ENCODE peak calls at places on chromosomes 16 and 17, in five cellular contexts. One of them, this sample, is unnamed.

GRCh38 chr16:22250522-22250921 is 44.4 kb downstream of the EEF2K start:
- DNase-seq in GM12878: no peak
- DNase-seq in HCT116: no peak
- DNase-seq in A549: no peak
- DNase-seq in GM23338: no peak
- DNase-seq in this sample: no peak

GRCh38 chr17:19447085-19447583 is 36.1 kb downstream of the RNF112 start:
- DNase-seq in GM12878: peak
- DNase-seq in HCT116: peak
- DNase-seq in A549: peak
- DNase-seq in GM23338: peak
- DNase-seq in this sample: peak

GRCh38 chr17:51725185-51725584 is 433.3 kb downstream of the CA10 start:
- DNase-seq in GM12878: no peak
- DNase-seq in HCT116: no peak
- DNase-seq in A549: no peak
- DNase-seq in GM23338: no peak
- DNase-seq in this sample: no peak

GRCh38 chr16:28192811-28193529 is 18.8 kb downstream of the XPO6 start:
- DNase-seq in GM12878: no peak
- DNase-seq in HCT116: no peak
- DNase-seq in A549: no peak
- DNase-seq in GM23338: no peak
- DNase-seq in this sample: peak

GRCh38 chr17:29133146-29133713 is 47.0 kb downstream of the MYO18A start:
- DNase-seq in GM12878: no peak
- DNase-seq in HCT116: no peak
- DNase-seq in A549: peak
- DNase-seq in GM23338: peak
- DNase-seq in this sample: no peak

GRCh38 chr17:56988901-56989572 is 11.1 kb downstream of the SCPEP1 start:
- DNase-seq in GM12878: no peak
- DNase-seq in HCT116: no peak
- DNase-seq in A549: no peak
- DNase-seq in GM23338: no peak
- DNase-seq in this sample: no peak

GRCh38 chr17:2904135-2904534 is 107.9 kb downstream of the RAP1GAP2 start:
- DNase-seq in GM12878: no peak
- DNase-seq in HCT116: no peak
- DNase-seq in A549: no peak
- DNase-seq in GM23338: peak
- DNase-seq in this sample: no peak

GRCh38 chr17:49928126-49928800 is 40.7 kb upstream of the DLX4 start:
- DNase-seq in GM12878: no peak
- DNase-seq in HCT116: no peak
- DNase-seq in A549: no peak
- DNase-seq in GM23338: no peak
- DNase-seq in this sample: no peak

GRCh38 chr16:47958726-47959125 is 197.1 kb downstream of the ABCC12 start:
- DNase-seq in GM12878: no peak
- DNase-seq in HCT116: no peak
- DNase-seq in A549: no peak
- DNase-seq in GM23338: no peak
- DNase-seq in this sample: no peak

GRCh38 chr16:79598341-79599181 is 2.0 kb downstream of the MAF start:
- DNase-seq in GM12878: no peak
- DNase-seq in HCT116: no peak
- DNase-seq in A549: peak
- DNase-seq in GM23338: peak
- DNase-seq in this sample: no peak

GRCh38 chr17:72193395-72194106 is 72.7 kb downstream of the SOX9 start:
- DNase-seq in GM12878: no peak
- DNase-seq in HCT116: no peak
- DNase-seq in A549: no peak
- DNase-seq in GM23338: no peak
- DNase-seq in this sample: no peak

GRCh38 chr17:14095630-14096029 is 26.3 kb downstream of the COX10 start:
- DNase-seq in GM12878: no peak
- DNase-seq in HCT116: no peak
- DNase-seq in A549: no peak
- DNase-seq in GM23338: no peak
- DNase-seq in this sample: no peak

GRCh38 chr16:3028716-3029319 is 5.0 kb downstream of the THOC6 start:
- DNase-seq in GM12878: no peak
- DNase-seq in HCT116: no peak
- DNase-seq in A549: no peak
- DNase-seq in GM23338: peak
- DNase-seq in this sample: no peak

GRCh38 chr17:68777243-68777855 is 176.2 kb upstream of the FAM20A start:
- DNase-seq in GM12878: no peak
- DNase-seq in HCT116: peak
- DNase-seq in A549: peak
- DNase-seq in GM23338: peak
- DNase-seq in this sample: no peak

GRCh38 chr16:47815655-47816054 is 340.1 kb downstream of the ABCC12 start:
- DNase-seq in GM12878: no peak
- DNase-seq in HCT116: no peak
- DNase-seq in A549: no peak
- DNase-seq in GM23338: no peak
- DNase-seq in this sample: no peak

GRCh38 chr17:11969565-11969964 is 27.7 kb downstream of the ZNF18 start:
- DNase-seq in GM12878: no peak
- DNase-seq in HCT116: no peak
- DNase-seq in A549: no peak
- DNase-seq in GM23338: no peak
- DNase-seq in this sample: no peak

GRCh38 chr16:17328971-17329370 is 141.8 kb downstream of the XYLT1 start:
- DNase-seq in GM12878: no peak
- DNase-seq in HCT116: no peak
- DNase-seq in A549: no peak
- DNase-seq in GM23338: no peak
- DNase-seq in this sample: no peak

GRCh38 chr17:44587339-44587738 is 30.1 kb downstream of the FZD2 start:
- DNase-seq in GM12878: no peak
- DNase-seq in HCT116: peak
- DNase-seq in A549: peak
- DNase-seq in GM23338: no peak
- DNase-seq in this sample: no peak

GRCh38 chr16:3458278-3458851 is 14.9 kb downstream of the NAA60 start:
- DNase-seq in GM12878: no peak
- DNase-seq in HCT116: no peak
- DNase-seq in A549: no peak
- DNase-seq in GM23338: peak
- DNase-seq in this sample: no peak

GRCh38 chr17:79646721-79647455 is 36.0 kb upstream of the RBFOX3 start:
- DNase-seq in GM12878: no peak
- DNase-seq in HCT116: no peak
- DNase-seq in A549: no peak
- DNase-seq in GM23338: no peak
- DNase-seq in this sample: no peak

GRCh38 chr16:77271532-77272426 is 72.6 kb downstream of the SYCE1L start:
- DNase-seq in GM12878: no peak
- DNase-seq in HCT116: no peak
- DNase-seq in A549: no peak
- DNase-seq in GM23338: no peak
- DNase-seq in this sample: no peak

GRCh38 chr17:5473906-5474305 is 5.1 kb upstream of the DHX33 start:
- DNase-seq in GM12878: no peak
- DNase-seq in HCT116: no peak
- DNase-seq in A549: no peak
- DNase-seq in GM23338: no peak
- DNase-seq in this sample: no peak

GRCh38 chr17:64061157-64061898 is 40.9 kb upstream of the ICAM2 start:
- DNase-seq in GM12878: peak
- DNase-seq in HCT116: no peak
- DNase-seq in A549: no peak
- DNase-seq in GM23338: no peak
- DNase-seq in this sample: no peak

GRCh38 chr17:63512896-63513644 is 10.1 kb upstream of the KCNH6 start:
- DNase-seq in GM12878: no peak
- DNase-seq in HCT116: no peak
- DNase-seq in A549: no peak
- DNase-seq in GM23338: no peak
- DNase-seq in this sample: no peak

GRCh38 chr16:70805787-70806186 is 4.8 kb upstream of the VAC14 start:
- DNase-seq in GM12878: no peak
- DNase-seq in HCT116: no peak
- DNase-seq in A549: no peak
- DNase-seq in GM23338: no peak
- DNase-seq in this sample: no peak

GRCh38 chr17:82561429-82562035 is 42.0 kb downstream of the FOXK2 start:
- DNase-seq in GM12878: no peak
- DNase-seq in HCT116: no peak
- DNase-seq in A549: no peak
- DNase-seq in GM23338: peak
- DNase-seq in this sample: no peak

GRCh38 chr16:54055191-54055590 is 231.4 kb downstream of the IRX3 start:
- DNase-seq in GM12878: no peak
- DNase-seq in HCT116: no peak
- DNase-seq in A549: no peak
- DNase-seq in GM23338: no peak
- DNase-seq in this sample: no peak

GRCh38 chr16:24508614-24509013 is 30.8 kb upstream of the RBBP6 start:
- DNase-seq in GM12878: no peak
- DNase-seq in HCT116: no peak
- DNase-seq in A549: no peak
- DNase-seq in GM23338: no peak
- DNase-seq in this sample: no peak

GRCh38 chr17:35738519-35739133 is 7.2 kb downstream of the RASL10B start:
- DNase-seq in GM12878: no peak
- DNase-seq in HCT116: no peak
- DNase-seq in A549: no peak
- DNase-seq in GM23338: no peak
- DNase-seq in this sample: no peak

GRCh38 chr17:72280881-72281280 is 160.1 kb downstream of the SOX9 start:
- DNase-seq in GM12878: no peak
- DNase-seq in HCT116: no peak
- DNase-seq in A549: no peak
- DNase-seq in GM23338: no peak
- DNase-seq in this sample: no peak

GRCh38 chr17:46795379-46795952 is 23.0 kb downstream of the WNT3 start:
- DNase-seq in GM12878: no peak
- DNase-seq in HCT116: peak
- DNase-seq in A549: peak
- DNase-seq in GM23338: no peak
- DNase-seq in this sample: no peak

DNA sequence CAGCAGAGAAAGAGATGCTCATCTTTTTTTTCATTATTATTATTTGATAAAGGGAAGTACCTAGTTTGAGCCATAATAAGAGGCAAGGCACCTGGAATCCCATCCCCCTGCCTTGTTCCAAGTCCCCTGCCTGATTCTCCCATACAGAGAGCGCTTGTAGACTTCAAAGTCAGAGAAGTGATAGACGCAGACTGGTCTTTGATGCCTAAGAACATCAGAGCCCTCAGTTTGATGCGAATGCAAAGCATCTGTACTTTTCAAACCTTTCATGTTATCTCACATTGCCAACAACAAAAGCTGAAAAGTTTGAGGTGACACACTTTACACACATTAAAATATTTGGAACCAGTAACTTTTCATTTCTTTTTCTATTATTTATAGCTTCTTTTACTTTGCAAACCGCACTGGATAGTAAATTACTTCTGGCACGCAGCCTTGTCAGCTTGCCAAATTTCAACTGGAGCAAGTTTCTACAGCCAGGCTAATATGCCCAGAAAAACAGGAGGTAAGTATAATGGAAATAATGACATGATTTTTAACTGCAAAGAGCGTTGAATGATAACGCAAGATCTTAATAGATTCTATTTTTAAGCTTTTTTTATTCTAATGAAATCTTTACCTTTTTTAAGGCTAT is 6.0 kb upstream of the UTP6 start:
- DNase-seq in GM12878: no peak
- DNase-seq in HCT116: no peak
- DNase-seq in A549: no peak
- DNase-seq in GM23338: no peak
- DNase-seq in this sample: no peak
- TF ChIP-seq REST in GM12878: no peak
- TF ChIP-seq REST in HCT116: no peak
- TF ChIP-seq REST in A549: no peak
- TF ChIP-seq REST in GM23338: no peak
- TF ChIP-seq REST in this sample: no peak

GRCh38 chr16:84156342-84156784 is 11.3 kb downstream of the DNAAF1 start:
- DNase-seq in GM12878: no peak
- DNase-seq in HCT116: no peak
- DNase-seq in A549: no peak
- DNase-seq in GM23338: no peak
- DNase-seq in this sample: no peak
- H3K27ac ChIP-seq in GM12878: no peak
- H3K27ac ChIP-seq in HCT116: no peak
- H3K27ac ChIP-seq in A549: no peak
- H3K27ac ChIP-seq in GM23338: no peak
- H3K27ac ChIP-seq in this sample: no peak

GRCh38 chr16:74288065-74288464 is 8.5 kb upstream of the PSMD7 start:
- DNase-seq in GM12878: no peak
- DNase-seq in HCT116: no peak
- DNase-seq in A549: no peak
- DNase-seq in GM23338: no peak
- DNase-seq in this sample: no peak

GRCh38 chr16:74291176-74291575 is 5.4 kb upstream of the PSMD7 start:
- DNase-seq in GM12878: no peak
- DNase-seq in HCT116: no peak
- DNase-seq in A549: no peak
- DNase-seq in GM23338: no peak
- DNase-seq in this sample: no peak

GRCh38 chr16:74291577-74292208 is 4.9 kb upstream of the PSMD7 start:
- DNase-seq in GM12878: no peak
- DNase-seq in HCT116: no peak
- DNase-seq in A549: no peak
- DNase-seq in GM23338: no peak
- DNase-seq in this sample: no peak

GRCh38 chr16:74296120-74296464 is 522 bp upstream of the PSMD7 start:
- DNase-seq in GM12878: no peak
- DNase-seq in HCT116: no peak
- DNase-seq in A549: no peak
- DNase-seq in GM23338: peak
- DNase-seq in this sample: peak

GRCh38 chr16:74290356-74290755 is 6.3 kb upstream of the PSMD7 start:
- DNase-seq in GM12878: no peak
- DNase-seq in HCT116: no peak
- DNase-seq in A549: no peak
- DNase-seq in GM23338: no peak
- DNase-seq in this sample: no peak
- H3K4me3 ChIP-seq in GM12878: no peak
- H3K4me3 ChIP-seq in HCT116: no peak
- H3K4me3 ChIP-seq in A549: no peak
- H3K4me3 ChIP-seq in GM23338: no peak
- H3K4me3 ChIP-seq in this sample: no peak

DNA sequence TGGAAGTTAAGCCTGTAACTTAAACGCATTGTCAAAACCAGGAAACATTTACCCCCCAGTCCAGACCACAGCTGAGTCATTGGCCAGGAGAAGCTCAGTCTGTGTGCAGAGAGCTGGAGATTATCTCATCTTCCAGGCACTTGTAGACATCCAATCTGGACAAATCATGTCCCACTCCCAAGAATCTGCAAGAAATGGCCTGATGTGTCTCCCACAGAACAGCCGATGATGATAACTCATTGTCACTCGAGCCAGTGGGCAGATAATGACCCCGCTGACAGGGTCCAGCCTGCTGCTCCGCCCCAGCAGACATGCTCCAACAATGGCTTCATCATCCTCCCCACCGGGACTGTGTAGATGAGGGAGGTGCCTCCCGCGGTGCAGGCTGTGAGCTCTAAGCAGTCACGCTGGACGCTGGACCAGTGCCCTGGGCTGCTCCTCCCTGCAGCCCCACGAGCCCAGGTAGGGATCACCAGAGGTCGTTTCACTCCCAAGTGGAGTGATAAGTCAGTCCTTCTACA is 322.5 kb downstream of the C16orf95 start:
- DNase-seq in GM12878: no peak
- DNase-seq in HCT116: no peak
- DNase-seq in A549: peak
- DNase-seq in GM23338: no peak
- DNase-seq in this sample: no peak
- TF ChIP-seq REST in GM12878: no peak
- TF ChIP-seq REST in HCT116: no peak
- TF ChIP-seq REST in A549: no peak
- TF ChIP-seq REST in GM23338: no peak
- TF ChIP-seq REST in this sample: no peak